ENCODE peak calls at places on chromosomes 3 and 15, in ten cellular contexts. One of them, this sample, is unnamed.

GRCh38 chr3:112976953-112977352 is 2.0 kb upstream of the CD200R1 start:
- DNase-seq in sigmoid colon: no peak
- DNase-seq in suprapubic skin: no peak
- DNase-seq in H1: no peak
- DNase-seq in stomach: no peak
- DNase-seq in transverse colon: no peak
- DNase-seq in A549: no peak
- DNase-seq in GM12878: no peak
- DNase-seq in tibial nerve: no peak
- DNase-seq in ovary: no peak
- DNase-seq in this sample: no peak

GRCh38 chr15:99014803-99015676 is 7.4 kb upstream of the PGPEP1L start:
- DNase-seq in stomach: peak; percentile 80
- DNase-seq in transverse colon: peak; percentile 47
- DNase-seq in A549: peak; percentile 61
- DNase-seq in sigmoid colon: peak; percentile 80
- DNase-seq in GM12878: no peak
- DNase-seq in suprapubic skin: no peak
- DNase-seq in tibial nerve: no peak
- DNase-seq in ovary: peak; percentile 78
- DNase-seq in H1: peak; percentile 85
- DNase-seq in this sample: peak; percentile 86

GRCh38 chr15:92079647-92080255 is 226.2 kb downstream of the SLCO3A1 start:
- DNase-seq in stomach: no peak
- DNase-seq in suprapubic skin: peak; percentile 52
- DNase-seq in tibial nerve: no peak
- DNase-seq in GM12878: no peak
- DNase-seq in ovary: no peak
- DNase-seq in H1: no peak
- DNase-seq in transverse colon: no peak
- DNase-seq in A549: no peak
- DNase-seq in sigmoid colon: no peak
- DNase-seq in this sample: no peak

GRCh38 chr15:70266412-70267089 is 168.8 kb upstream of the TLE3 start:
- DNase-seq in stomach: peak; percentile 75
- DNase-seq in transverse colon: peak; percentile 49
- DNase-seq in GM12878: no peak
- DNase-seq in H1: no peak
- DNase-seq in suprapubic skin: peak; percentile 84
- DNase-seq in ovary: peak; percentile 86
- DNase-seq in A549: no peak
- DNase-seq in tibial nerve: peak; percentile 80
- DNase-seq in sigmoid colon: peak; percentile 91
- DNase-seq in this sample: peak; percentile 94

GRCh38 chr15:95323798-95324197 is 1006.7 kb upstream of the NR2F2 start:
- DNase-seq in transverse colon: no peak
- DNase-seq in H1: no peak
- DNase-seq in tibial nerve: peak; percentile 24
- DNase-seq in sigmoid colon: no peak
- DNase-seq in suprapubic skin: no peak
- DNase-seq in A549: no peak
- DNase-seq in GM12878: no peak
- DNase-seq in ovary: peak; percentile 49
- DNase-seq in stomach: no peak
- DNase-seq in this sample: no peak

GRCh38 chr3:127100459-127101410 is 92.2 kb upstream of the PRR23E start:
- DNase-seq in stomach: no peak
- DNase-seq in ovary: no peak
- DNase-seq in H1: no peak
- DNase-seq in A549: no peak
- DNase-seq in transverse colon: no peak
- DNase-seq in GM12878: no peak
- DNase-seq in sigmoid colon: no peak
- DNase-seq in tibial nerve: no peak
- DNase-seq in suprapubic skin: no peak
- DNase-seq in this sample: no peak

GRCh38 chr3:25780618-25781017 is 2.6 kb downstream of the NGLY1 start:
- DNase-seq in A549: no peak
- DNase-seq in H1: no peak
- DNase-seq in ovary: no peak
- DNase-seq in tibial nerve: no peak
- DNase-seq in stomach: no peak
- DNase-seq in transverse colon: no peak
- DNase-seq in sigmoid colon: no peak
- DNase-seq in suprapubic skin: no peak
- DNase-seq in GM12878: no peak
- DNase-seq in this sample: no peak

GRCh38 chr3:46489875-46490274 is 7.9 kb upstream of the RTP3 start:
- DNase-seq in H1: no peak
- DNase-seq in suprapubic skin: no peak
- DNase-seq in sigmoid colon: no peak
- DNase-seq in A549: no peak
- DNase-seq in ovary: no peak
- DNase-seq in tibial nerve: no peak
- DNase-seq in GM12878: no peak
- DNase-seq in stomach: no peak
- DNase-seq in transverse colon: no peak
- DNase-seq in this sample: no peak

GRCh38 chr3:141498592-141499223 is 11.9 kb downstream of the RASA2 start:
- DNase-seq in ovary: no peak
- DNase-seq in sigmoid colon: no peak
- DNase-seq in stomach: peak; percentile 62
- DNase-seq in A549: no peak
- DNase-seq in GM12878: peak; percentile 74
- DNase-seq in tibial nerve: peak; percentile 38
- DNase-seq in transverse colon: peak; percentile 68
- DNase-seq in suprapubic skin: no peak
- DNase-seq in H1: no peak
- DNase-seq in this sample: no peak

GRCh38 chr3:156135921-156136655 is 15.7 kb downstream of the KCNAB1 start:
- DNase-seq in A549: no peak
- DNase-seq in tibial nerve: no peak
- DNase-seq in GM12878: no peak
- DNase-seq in suprapubic skin: no peak
- DNase-seq in H1: no peak
- DNase-seq in transverse colon: no peak
- DNase-seq in stomach: no peak
- DNase-seq in sigmoid colon: no peak
- DNase-seq in ovary: no peak
- DNase-seq in this sample: peak; percentile 7

GRCh38 chr15:73982251-73982962 is 9.7 kb downstream of the STOML1 start:
- DNase-seq in sigmoid colon: peak; percentile 93
- DNase-seq in GM12878: no peak
- DNase-seq in A549: no peak
- DNase-seq in suprapubic skin: peak; percentile 93
- DNase-seq in ovary: peak; percentile 85
- DNase-seq in stomach: peak; percentile 72
- DNase-seq in transverse colon: peak; percentile 75
- DNase-seq in H1: no peak
- DNase-seq in tibial nerve: peak; percentile 72
- DNase-seq in this sample: peak; percentile 96

GRCh38 chr3:168044049-168044448 is 51.7 kb downstream of the GOLIM4 start:
- DNase-seq in suprapubic skin: no peak
- DNase-seq in H1: no peak
- DNase-seq in ovary: no peak
- DNase-seq in A549: no peak
- DNase-seq in tibial nerve: no peak
- DNase-seq in sigmoid colon: no peak
- DNase-seq in stomach: no peak
- DNase-seq in GM12878: no peak
- DNase-seq in transverse colon: no peak
- DNase-seq in this sample: no peak

GRCh38 chr15:88098317-88098716 is 158.2 kb downstream of the NTRK3 start:
- DNase-seq in A549: no peak
- DNase-seq in suprapubic skin: no peak
- DNase-seq in transverse colon: no peak
- DNase-seq in sigmoid colon: no peak
- DNase-seq in tibial nerve: no peak
- DNase-seq in GM12878: no peak
- DNase-seq in ovary: no peak
- DNase-seq in H1: no peak
- DNase-seq in stomach: no peak
- DNase-seq in this sample: no peak

GRCh38 chr3:154095832-154096421 is 25.3 kb upstream of the ARHGEF26 start:
- DNase-seq in H1: no peak
- DNase-seq in transverse colon: no peak
- DNase-seq in A549: no peak
- DNase-seq in suprapubic skin: no peak
- DNase-seq in ovary: no peak
- DNase-seq in tibial nerve: no peak
- DNase-seq in stomach: no peak
- DNase-seq in GM12878: no peak
- DNase-seq in sigmoid colon: no peak
- DNase-seq in this sample: no peak
- TF ChIP-seq EP300 in H1: no peak
- TF ChIP-seq EP300 in transverse colon: no peak
- TF ChIP-seq EP300 in A549: no peak
- TF ChIP-seq EP300 in suprapubic skin: no peak
- TF ChIP-seq EP300 in ovary: no peak
- TF ChIP-seq EP300 in tibial nerve: no peak
- TF ChIP-seq EP300 in stomach: no peak
- TF ChIP-seq EP300 in GM12878: no peak
- TF ChIP-seq EP300 in sigmoid colon: no peak
- TF ChIP-seq EP300 in this sample: no peak

GRCh38 chr3:54773251-54773650 is 154.6 kb downstream of the LRTM1 start:
- DNase-seq in GM12878: no peak
- DNase-seq in tibial nerve: no peak
- DNase-seq in sigmoid colon: no peak
- DNase-seq in suprapubic skin: no peak
- DNase-seq in stomach: no peak
- DNase-seq in transverse colon: no peak
- DNase-seq in A549: no peak
- DNase-seq in ovary: no peak
- DNase-seq in H1: no peak
- DNase-seq in this sample: peak; percentile 31

GRCh38 chr3:54776601-54777000 is 151.3 kb downstream of the LRTM1 start:
- DNase-seq in tibial nerve: no peak
- DNase-seq in transverse colon: no peak
- DNase-seq in suprapubic skin: no peak
- DNase-seq in sigmoid colon: no peak
- DNase-seq in A549: no peak
- DNase-seq in H1: peak; percentile 13
- DNase-seq in ovary: no peak
- DNase-seq in GM12878: no peak
- DNase-seq in stomach: no peak
- DNase-seq in this sample: peak; percentile 64

GRCh38 chr3:54780336-54780735 is 147.5 kb downstream of the LRTM1 start:
- DNase-seq in GM12878: no peak
- DNase-seq in suprapubic skin: no peak
- DNase-seq in transverse colon: no peak
- DNase-seq in stomach: no peak
- DNase-seq in A549: no peak
- DNase-seq in ovary: no peak
- DNase-seq in sigmoid colon: no peak
- DNase-seq in H1: no peak
- DNase-seq in tibial nerve: no peak
- DNase-seq in this sample: no peak

GRCh38 chr3:54772707-54773106 is 155.2 kb downstream of the LRTM1 start:
- DNase-seq in A549: no peak
- DNase-seq in tibial nerve: no peak
- DNase-seq in H1: peak; percentile 23
- DNase-seq in transverse colon: no peak
- DNase-seq in GM12878: no peak
- DNase-seq in stomach: no peak
- DNase-seq in ovary: no peak
- DNase-seq in sigmoid colon: no peak
- DNase-seq in suprapubic skin: no peak
- DNase-seq in this sample: peak; percentile 3

DNA sequence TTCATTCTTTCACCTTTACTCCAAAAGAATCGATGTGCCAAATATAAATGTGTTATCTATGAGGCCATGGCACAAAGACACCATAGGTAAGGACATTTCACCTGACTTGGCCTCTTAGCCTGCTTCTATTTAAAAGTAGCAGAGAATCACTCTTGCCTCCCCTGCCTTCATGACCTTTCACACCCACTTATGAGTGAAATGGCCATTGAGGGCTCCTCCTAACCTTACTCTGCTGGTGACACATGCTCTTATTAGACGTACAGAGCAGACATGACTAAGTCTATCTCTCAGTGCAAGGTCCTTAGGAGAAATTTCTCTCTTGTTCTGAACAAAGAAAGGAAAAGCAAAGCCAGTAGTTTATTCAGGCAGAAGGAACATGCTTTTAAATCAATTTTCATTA is 150.7 kb downstream of the LRTM1 start:
- DNase-seq in ovary: no peak
- DNase-seq in tibial nerve: no peak
- DNase-seq in sigmoid colon: no peak
- DNase-seq in transverse colon: no peak
- DNase-seq in GM12878: no peak
- DNase-seq in H1: peak; percentile 4
- DNase-seq in A549: no peak
- DNase-seq in stomach: no peak
- DNase-seq in suprapubic skin: no peak
- DNase-seq in this sample: peak; percentile 31
- TF ChIP-seq EP300 in ovary: no peak
- TF ChIP-seq EP300 in tibial nerve: no peak
- TF ChIP-seq EP300 in sigmoid colon: no peak
- TF ChIP-seq EP300 in transverse colon: no peak
- TF ChIP-seq EP300 in GM12878: no peak
- TF ChIP-seq EP300 in H1: no peak
- TF ChIP-seq EP300 in A549: no peak
- TF ChIP-seq EP300 in stomach: no peak
- TF ChIP-seq EP300 in suprapubic skin: no peak
- TF ChIP-seq EP300 in this sample: no peak

GRCh38 chr3:107461721-107462120 is 61.0 kb upstream of the BBX start:
- DNase-seq in suprapubic skin: no peak
- DNase-seq in transverse colon: no peak
- DNase-seq in GM12878: no peak
- DNase-seq in ovary: no peak
- DNase-seq in H1: no peak
- DNase-seq in sigmoid colon: no peak
- DNase-seq in A549: no peak
- DNase-seq in tibial nerve: no peak
- DNase-seq in stomach: no peak
- DNase-seq in this sample: no peak
- TF ChIP-seq EP300 in suprapubic skin: no peak
- TF ChIP-seq EP300 in transverse colon: no peak
- TF ChIP-seq EP300 in GM12878: no peak
- TF ChIP-seq EP300 in ovary: no peak
- TF ChIP-seq EP300 in H1: no peak
- TF ChIP-seq EP300 in sigmoid colon: no peak
- TF ChIP-seq EP300 in A549: no peak
- TF ChIP-seq EP300 in tibial nerve: no peak
- TF ChIP-seq EP300 in stomach: no peak
- TF ChIP-seq EP300 in this sample: no peak

DNA sequence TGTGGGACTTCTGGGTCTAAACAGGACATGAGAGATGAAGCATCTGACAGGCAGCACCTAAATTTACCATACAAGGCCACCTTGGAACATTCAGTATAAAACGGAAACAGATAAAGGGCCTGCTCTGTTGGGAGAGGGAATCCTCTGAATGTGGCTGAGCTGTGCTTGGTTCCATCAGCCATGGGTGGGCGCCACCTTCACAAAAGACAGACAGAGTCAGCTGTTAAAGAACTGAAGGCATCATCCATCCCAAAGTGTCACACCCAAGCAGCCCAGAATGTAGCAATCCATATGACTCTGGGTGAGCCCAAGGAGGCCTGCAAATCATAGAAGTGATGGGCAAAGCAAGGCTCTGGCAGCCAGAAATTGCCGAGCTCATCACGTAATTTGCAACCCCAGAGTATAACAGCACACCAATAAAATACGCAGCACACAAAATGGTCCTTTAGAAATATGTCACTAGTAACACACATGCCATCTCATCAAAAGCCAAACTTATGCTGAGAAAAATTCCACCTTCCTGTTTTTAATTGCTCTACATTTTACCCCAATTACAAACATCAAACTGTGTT is 24.8 kb upstream of the RBP1 start:
- DNase-seq in stomach: no peak
- DNase-seq in H1: no peak
- DNase-seq in sigmoid colon: no peak
- DNase-seq in A549: no peak
- DNase-seq in transverse colon: no peak
- DNase-seq in suprapubic skin: no peak
- DNase-seq in GM12878: no peak
- DNase-seq in tibial nerve: no peak
- DNase-seq in ovary: no peak
- DNase-seq in this sample: peak; percentile 55
- TF ChIP-seq EP300 in stomach: no peak
- TF ChIP-seq EP300 in H1: no peak
- TF ChIP-seq EP300 in sigmoid colon: no peak
- TF ChIP-seq EP300 in A549: no peak
- TF ChIP-seq EP300 in transverse colon: no peak
- TF ChIP-seq EP300 in suprapubic skin: no peak
- TF ChIP-seq EP300 in GM12878: no peak
- TF ChIP-seq EP300 in tibial nerve: no peak
- TF ChIP-seq EP300 in ovary: no peak
- TF ChIP-seq EP300 in this sample: no peak